ENCODE peak calls at places on chromosomes 5 and 9, in six cellular contexts. One of them, this sample, is unnamed.

GRCh38 chr5:61416010-61416409 is 84.0 kb downstream of the ZSWIM6 start:
- DNase-seq in psoas muscle: no peak
- DNase-seq in neural crest cell: no peak
- DNase-seq in AG04450: no peak
- DNase-seq in heart left ventricle: no peak
- DNase-seq in EH: no peak
- DNase-seq in this sample: no peak

GRCh38 chr5:123091258-123091987 is 2.4 kb downstream of the PRDM6 start:
- DNase-seq in AG04450: no peak
- DNase-seq in heart left ventricle: no peak
- DNase-seq in neural crest cell: no peak
- DNase-seq in EH: no peak
- DNase-seq in psoas muscle: no peak
- DNase-seq in this sample: no peak

GRCh38 chr5:15611008-15611407 is 111.0 kb downstream of the FBXL7 start:
- DNase-seq in AG04450: no peak
- DNase-seq in neural crest cell: no peak
- DNase-seq in psoas muscle: no peak
- DNase-seq in EH: no peak
- DNase-seq in heart left ventricle: no peak
- DNase-seq in this sample: no peak

GRCh38 chr9:83976372-83976771 is 3.6 kb downstream of the HNRNPK start:
- DNase-seq in EH: no peak
- DNase-seq in heart left ventricle: no peak
- DNase-seq in AG04450: no peak
- DNase-seq in psoas muscle: no peak
- DNase-seq in neural crest cell: no peak
- DNase-seq in this sample: no peak

GRCh38 chr9:113355197-113355596 is 5.9 kb downstream of the BSPRY start:
- DNase-seq in psoas muscle: no peak
- DNase-seq in neural crest cell: no peak
- DNase-seq in heart left ventricle: no peak
- DNase-seq in AG04450: no peak
- DNase-seq in EH: peak; percentile 26
- DNase-seq in this sample: no peak

GRCh38 chr5:135834639-135835529 is at the start of gene SLC25A48:
- DNase-seq in psoas muscle: peak; percentile 58
- DNase-seq in heart left ventricle: no peak
- DNase-seq in EH: peak; percentile 34
- DNase-seq in neural crest cell: peak; percentile 65
- DNase-seq in AG04450: no peak
- DNase-seq in this sample: peak; percentile 72

GRCh38 chr9:82645591-82645990 is 417.4 kb downstream of the RASEF start:
- DNase-seq in psoas muscle: no peak
- DNase-seq in heart left ventricle: no peak
- DNase-seq in EH: no peak
- DNase-seq in AG04450: no peak
- DNase-seq in neural crest cell: no peak
- DNase-seq in this sample: no peak

GRCh38 chr5:143409972-143410371 is 6.5 kb upstream of the NR3C1 start:
- DNase-seq in EH: no peak
- DNase-seq in neural crest cell: no peak
- DNase-seq in AG04450: no peak
- DNase-seq in psoas muscle: no peak
- DNase-seq in heart left ventricle: no peak
- DNase-seq in this sample: no peak

GRCh38 chr9:132125361-132125760 is 36.5 kb upstream of the NTNG2 start:
- DNase-seq in EH: no peak
- DNase-seq in psoas muscle: no peak
- DNase-seq in neural crest cell: no peak
- DNase-seq in heart left ventricle: no peak
- DNase-seq in AG04450: no peak
- DNase-seq in this sample: no peak

GRCh38 chr5:98768160-98769005 is 5.1 kb upstream of the RGMB start:
- DNase-seq in psoas muscle: peak; percentile 23
- DNase-seq in neural crest cell: peak; percentile 74
- DNase-seq in AG04450: no peak
- DNase-seq in EH: peak; percentile 78
- DNase-seq in heart left ventricle: peak; percentile 51
- DNase-seq in this sample: peak; percentile 77

GRCh38 chr9:27125030-27125429 is 16.0 kb downstream of the TEK start:
- DNase-seq in AG04450: peak; percentile 98
- DNase-seq in psoas muscle: peak; percentile 62
- DNase-seq in neural crest cell: no peak
- DNase-seq in heart left ventricle: peak; percentile 68
- DNase-seq in EH: peak; percentile 86
- DNase-seq in this sample: no peak

GRCh38 chr5:41414598-41414997 is 95.8 kb downstream of the PLCXD3 start:
- DNase-seq in neural crest cell: no peak
- DNase-seq in heart left ventricle: no peak
- DNase-seq in psoas muscle: peak; percentile 37
- DNase-seq in EH: peak; percentile 97
- DNase-seq in AG04450: peak; percentile 70
- DNase-seq in this sample: no peak

GRCh38 chr9:94867281-94867841 is 140.9 kb downstream of the AOPEP start:
- DNase-seq in psoas muscle: peak; percentile 56
- DNase-seq in neural crest cell: no peak
- DNase-seq in EH: peak; percentile 85
- DNase-seq in AG04450: peak; percentile 50
- DNase-seq in heart left ventricle: no peak
- DNase-seq in this sample: peak; percentile 80

GRCh38 chr5:151427258-151427657 is 20.1 kb upstream of the SLC36A1 start:
- DNase-seq in AG04450: no peak
- DNase-seq in EH: no peak
- DNase-seq in psoas muscle: no peak
- DNase-seq in heart left ventricle: no peak
- DNase-seq in neural crest cell: no peak
- DNase-seq in this sample: no peak

GRCh38 chr5:96973561-96974401 is 37.9 kb downstream of the LNPEP start:
- DNase-seq in heart left ventricle: no peak
- DNase-seq in AG04450: no peak
- DNase-seq in EH: no peak
- DNase-seq in psoas muscle: no peak
- DNase-seq in neural crest cell: no peak
- DNase-seq in this sample: no peak

GRCh38 chr5:181138258-181138657 is 7.3 kb upstream of the OR2V1 start:
- DNase-seq in AG04450: no peak
- DNase-seq in EH: peak; percentile 46
- DNase-seq in heart left ventricle: no peak
- DNase-seq in neural crest cell: no peak
- DNase-seq in psoas muscle: no peak
- DNase-seq in this sample: no peak

GRCh38 chr5:169429044-169429443 is 128.1 kb upstream of the SLIT3 start:
- DNase-seq in psoas muscle: no peak
- DNase-seq in EH: peak; percentile 9
- DNase-seq in heart left ventricle: no peak
- DNase-seq in neural crest cell: no peak
- DNase-seq in AG04450: no peak
- DNase-seq in this sample: no peak

GRCh38 chr9:33187519-33188218 is 20.5 kb upstream of the B4GALT1 start:
- DNase-seq in heart left ventricle: peak; percentile 71
- DNase-seq in AG04450: no peak
- DNase-seq in neural crest cell: no peak
- DNase-seq in psoas muscle: peak; percentile 54
- DNase-seq in EH: peak; percentile 88
- DNase-seq in this sample: no peak

GRCh38 chr5:122705876-122706275 is 69.0 kb upstream of the SNX2 start:
- DNase-seq in heart left ventricle: no peak
- DNase-seq in AG04450: no peak
- DNase-seq in EH: no peak
- DNase-seq in psoas muscle: no peak
- DNase-seq in neural crest cell: no peak
- DNase-seq in this sample: no peak

GRCh38 chr5:30832519-30832918 is 361.0 kb upstream of the CDH6 start:
- DNase-seq in neural crest cell: no peak
- DNase-seq in EH: no peak
- DNase-seq in heart left ventricle: no peak
- DNase-seq in AG04450: no peak
- DNase-seq in psoas muscle: no peak
- DNase-seq in this sample: peak; percentile 50

GRCh38 chr9:133960568-133961129 is 31.5 kb downstream of the VAV2 start:
- DNase-seq in heart left ventricle: peak; percentile 63
- DNase-seq in AG04450: no peak
- DNase-seq in psoas muscle: peak; percentile 47
- DNase-seq in neural crest cell: no peak
- DNase-seq in EH: no peak
- DNase-seq in this sample: no peak

GRCh38 chr5:170132642-170133448 is 27.1 kb downstream of the FOXI1 start:
- DNase-seq in neural crest cell: no peak
- DNase-seq in AG04450: no peak
- DNase-seq in EH: peak; percentile 76
- DNase-seq in heart left ventricle: no peak
- DNase-seq in psoas muscle: no peak
- DNase-seq in this sample: no peak

GRCh38 chr9:31908158-31908890 is 476.1 kb upstream of the ACO1 start:
- DNase-seq in EH: peak; percentile 1
- DNase-seq in psoas muscle: no peak
- DNase-seq in AG04450: no peak
- DNase-seq in neural crest cell: no peak
- DNase-seq in heart left ventricle: no peak
- DNase-seq in this sample: no peak

GRCh38 chr9:137970098-137970497 is 92.5 kb downstream of the CACNA1B start:
- DNase-seq in heart left ventricle: no peak
- DNase-seq in AG04450: no peak
- DNase-seq in psoas muscle: no peak
- DNase-seq in EH: no peak
- DNase-seq in neural crest cell: no peak
- DNase-seq in this sample: no peak

GRCh38 chr5:173498286-173498685 is 118.2 kb downstream of the BOD1 start:
- DNase-seq in neural crest cell: no peak
- DNase-seq in AG04450: no peak
- DNase-seq in psoas muscle: peak; percentile 22
- DNase-seq in EH: peak; percentile 89
- DNase-seq in heart left ventricle: no peak
- DNase-seq in this sample: no peak

GRCh38 chr9:113543286-113544000 is 79.9 kb downstream of the RGS3 start:
- DNase-seq in psoas muscle: no peak
- DNase-seq in AG04450: no peak
- DNase-seq in neural crest cell: no peak
- DNase-seq in heart left ventricle: no peak
- DNase-seq in EH: no peak
- DNase-seq in this sample: no peak

GRCh38 chr5:92019376-92019990 is 636.4 kb upstream of the ARRDC3 start:
- DNase-seq in AG04450: no peak
- DNase-seq in heart left ventricle: no peak
- DNase-seq in EH: peak; percentile 36
- DNase-seq in neural crest cell: no peak
- DNase-seq in psoas muscle: no peak
- DNase-seq in this sample: no peak

GRCh38 chr9:121708768-121709488 is 57.5 kb downstream of the DAB2IP start:
- DNase-seq in EH: no peak
- DNase-seq in heart left ventricle: no peak
- DNase-seq in neural crest cell: no peak
- DNase-seq in psoas muscle: peak; percentile 45
- DNase-seq in AG04450: no peak
- DNase-seq in this sample: peak; percentile 56

GRCh38 chr5:56102885-56103284 is 108.1 kb upstream of the IL6ST start:
- DNase-seq in AG04450: no peak
- DNase-seq in neural crest cell: no peak
- DNase-seq in psoas muscle: no peak
- DNase-seq in heart left ventricle: no peak
- DNase-seq in EH: no peak
- DNase-seq in this sample: no peak

GRCh38 chr9:37643214-37643613 is 7.5 kb upstream of the FRMPD1 start:
- DNase-seq in EH: no peak
- DNase-seq in heart left ventricle: no peak
- DNase-seq in psoas muscle: no peak
- DNase-seq in neural crest cell: no peak
- DNase-seq in AG04450: no peak
- DNase-seq in this sample: no peak

GRCh38 chr5:14035859-14036440 is 91.5 kb upstream of the DNAH5 start:
- DNase-seq in neural crest cell: no peak
- DNase-seq in EH: peak; percentile 100
- DNase-seq in heart left ventricle: no peak
- DNase-seq in psoas muscle: no peak
- DNase-seq in AG04450: peak; percentile 99
- DNase-seq in this sample: no peak

This sample was measured in BE2C.